ENCODE peak calls at places on chromosome X, in four cellular contexts. R is heart right ventricle, Z is right cardiac atrium, C is colonic mucosa. Q is an unnamed sample. For H3K4me1, the result is how much of the 10 kb centered on the place peaks cover.

GRCh38 chrX:109485470-109486340 is 3.8 kb upstream of the GUCY2F start:
- DNase-seq in R (no peak), Z (peak), C (peak), Q (peak)

GRCh38 chrX:3346436-3347329 is at the start of gene MXRA5:
- DNase-seq in R (peak), Z (peak), C (no peak), Q (no peak)

GRCh38 chrX:355329-356050 is 31.2 kb downstream of the PPP2R3B start:
- DNase-seq in R (no peak), Z (no peak), C (no peak), Q (no peak)

GRCh38 chrX:155745792-155746191 is 133.0 kb upstream of the TMLHE start:
- DNase-seq in R (no peak), Z (peak), C (peak), Q (no peak)

GRCh38 chrX:154458116-154458953 is at the start of gene PLXNA3:
- DNase-seq in R (peak), Z (peak), C (no peak), Q (no peak)

GRCh38 chrX:14963447-14964236 is 90.4 kb downstream of the MOSPD2 start:
- DNase-seq in R (no peak), Z (no peak), C (no peak), Q (no peak)

GRCh38 chrX:54798137-54798536 is at the start of gene ITIH6:
- DNase-seq in R (no peak), Z (no peak), C (no peak), Q (no peak)

GRCh38 chrX:103431316-103431715 is 55.0 kb downstream of the BEX3 start:
- DNase-seq in R (no peak), Z (no peak), C (peak), Q (no peak)

GRCh38 chrX:56726609-56727008 is 2.4 kb upstream of the NBDY start:
- DNase-seq in R (no peak), Z (no peak), C (no peak), Q (no peak)

GRCh38 chrX:46376246-46376885 is 168.9 kb downstream of the ZNF674 start:
- DNase-seq in R (no peak), Z (no peak), C (peak), Q (no peak)

GRCh38 chrX:102745513-102746133 is 25.1 kb downstream of the GPRASP3 start:
- DNase-seq in R (peak), Z (peak), C (no peak), Q (no peak)

GRCh38 chrX:111270339-111270738 is at the start of gene CAPN6:
- DNase-seq in R (no peak), Z (no peak), C (peak), Q (no peak)

GRCh38 chrX:106612403-106612789 is 618 bp downstream of the RADX start:
- DNase-seq in R (no peak), Z (no peak), C (no peak), Q (no peak)

GRCh38 chrX:136456133-136456532 is 31.6 kb upstream of the BRS3 start:
- DNase-seq in R (no peak), Z (no peak), C (no peak), Q (no peak)
- H3K4me1 ChIP-seq in R (under half), Z (under half), C (under half), Q (under half)

DNA sequence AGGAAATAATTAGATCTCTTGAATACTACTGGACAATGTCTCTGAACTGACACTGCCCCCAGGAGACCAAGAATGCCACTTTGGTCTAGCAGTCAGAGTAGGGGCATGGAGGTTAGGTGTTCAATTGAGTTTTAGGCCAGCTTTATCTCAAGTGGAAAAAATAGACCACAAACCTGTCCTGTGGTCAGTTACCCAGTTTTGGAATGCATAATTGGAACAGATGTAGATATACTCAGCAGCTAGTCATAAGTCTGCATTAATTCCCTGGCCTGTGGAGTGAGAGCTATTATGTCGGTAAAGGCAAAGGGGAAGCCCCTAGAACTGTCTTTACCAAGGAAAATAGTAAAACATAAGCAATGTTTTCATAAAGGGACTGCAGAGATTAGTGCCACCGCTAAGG is 587.7 kb downstream of the GLUD2 start:
- DNase-seq in R (no peak), Z (no peak), C (no peak), Q (no peak)
- H3K4me1 ChIP-seq in R (under half), Z (under half), C (under half), Q (under half)

GRCh38 chrX:68684919-68685304 is 37.4 kb downstream of the STARD8 start:
- DNase-seq in R (no peak), Z (no peak), C (no peak), Q (no peak)

GRCh38 chrX:68683580-68683979 is 36.1 kb downstream of the STARD8 start:
- DNase-seq in R (no peak), Z (no peak), C (no peak), Q (no peak)

GRCh38 chrX:68682790-68683189 is 35.3 kb downstream of the STARD8 start:
- DNase-seq in R (no peak), Z (no peak), C (no peak), Q (no peak)

GRCh38 chrX:68684291-68684918 is 36.9 kb downstream of the STARD8 start:
- DNase-seq in R (peak), Z (peak), C (no peak), Q (no peak)

GRCh38 chrX:68681443-68681941 is 34.0 kb downstream of the STARD8 start:
- DNase-seq in R (no peak), Z (no peak), C (no peak), Q (no peak)
- H3K4me1 ChIP-seq in R (half or more), Z (under half), C (under half), Q (under half)

GRCh38 chrX:107716816-107717700 is 58.5 kb downstream of the TSC22D3 start:
- DNase-seq in R (peak), Z (peak), C (peak), Q (peak)
- H3K4me1 ChIP-seq in R (half or more), Z (under half), C (under half), Q (under half)

DNA sequence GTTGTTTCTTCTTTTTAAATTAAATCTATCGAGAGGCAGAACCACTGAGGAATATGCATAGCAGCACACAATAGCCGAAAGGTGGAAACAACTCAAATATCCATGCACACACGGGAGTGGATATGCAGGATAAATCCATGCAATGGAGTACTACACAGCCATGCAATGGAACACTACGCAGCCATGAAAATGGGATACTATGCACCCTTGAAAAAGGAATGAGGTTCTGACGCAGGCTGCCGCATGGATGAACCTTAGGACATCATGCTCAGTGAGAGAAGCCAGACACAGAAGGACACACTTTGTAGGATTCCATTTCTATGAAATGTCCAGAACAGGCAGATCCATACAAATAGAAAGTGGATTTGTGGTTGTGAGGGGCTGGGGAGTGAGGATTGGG is 18.4 kb upstream of the P2RY8 start:
- DNase-seq in R (no peak), Z (no peak), C (no peak), Q (no peak)
- H3K4me1 ChIP-seq in R (under half), Z (under half), C (under half), Q (under half)

GRCh38 chrX:119206203-119206602 is 29.9 kb upstream of the PGRMC1 start:
- DNase-seq in R (no peak), Z (no peak), C (no peak), Q (no peak)
- H3K4me1 ChIP-seq in R (under half), Z (under half), C (under half), Q (under half)

Q was measured in thoracic aorta.